ENCODE peak calls at places on chromosomes 4 and X, in seven cellular contexts. X is SK-N-MC, K is HCT116, H is mammary epithelial cell, W is neural progenitor cell, R is astrocyte, T is K562. Y is an unnamed sample.

GRCh38 chrX:134423606-134424005 is 36.4 kb upstream of the HPRT1 start:
- DNase-seq in X (no peak), K (no peak), H (peak; percentile 5), W (no peak), R (peak; percentile 6), T (peak; percentile 11), Y (peak; percentile 36)

GRCh38 chr4:304987-305680 is at the start of gene ZNF732:
- DNase-seq in X (no peak), K (no peak), H (peak; percentile 89), W (no peak), R (peak; percentile 73), T (peak; percentile 9), Y (no peak)

GRCh38 chr4:101039367-101039766 is 308.0 kb downstream of the PPP3CA start:
- DNase-seq in X (no peak), K (peak; percentile 91), H (no peak), W (no peak), R (no peak), T (no peak), Y (no peak)

GRCh38 chrX:101550825-101551767 is 749 bp downstream of the ARMCX1 start:
- DNase-seq in X (no peak), K (no peak), H (peak; percentile 4), W (peak; percentile 72), R (peak; percentile 20), T (peak; percentile 7), Y (peak; percentile 56)

GRCh38 chr4:106584590-106584989 is 216.0 kb upstream of the GIMD1 start:
- DNase-seq in X (no peak), K (no peak), H (no peak), W (no peak), R (peak; percentile 73), T (no peak), Y (peak; percentile 17)

GRCh38 chr4:159024266-159024665 is 78.6 kb upstream of the RAPGEF2 start:
- DNase-seq in X (no peak), K (no peak), H (no peak), W (no peak), R (no peak), T (no peak), Y (peak; percentile 47)

GRCh38 chr4:158821228-158822009 is 52.6 kb downstream of the FNIP2 start:
- DNase-seq in X (no peak), K (no peak), H (no peak), W (no peak), R (peak; percentile 73), T (no peak), Y (no peak)

GRCh38 chr4:118939169-118939779 is 50.6 kb downstream of the SYNPO2 start:
- DNase-seq in X (no peak), K (no peak), H (no peak), W (no peak), R (no peak), T (no peak), Y (no peak)

GRCh38 chr4:109588176-109588575 is 28.1 kb downstream of the MCUB start:
- DNase-seq in X (no peak), K (no peak), H (no peak), W (no peak), R (no peak), T (no peak), Y (no peak)

GRCh38 chr4:52317981-52318380 is 266.9 kb downstream of the SPATA18 start:
- DNase-seq in X (no peak), K (no peak), H (peak; percentile 91), W (no peak), R (no peak), T (no peak), Y (no peak)

GRCh38 chrX:119757979-119758681 is at the start of gene SOWAHD:
- DNase-seq in X (no peak), K (no peak), H (peak; percentile 39), W (peak; percentile 60), R (no peak), T (peak; percentile 60), Y (no peak)

GRCh38 chr4:89024051-89024675 is 32.8 kb downstream of the FAM13A start:
- DNase-seq in X (no peak), K (peak; percentile 65), H (peak; percentile 60), W (peak; percentile 82), R (peak; percentile 51), T (peak; percentile 61), Y (peak; percentile 58)

GRCh38 chr4:83231620-83232056 is 53.0 kb downstream of the COQ2 start:
- DNase-seq in X (no peak), K (no peak), H (peak; percentile 82), W (no peak), R (no peak), T (no peak), Y (no peak)

GRCh38 chrX:13398073-13398823 is 78.4 kb upstream of the ATXN3L start:
- DNase-seq in X (no peak), K (peak; percentile 89), H (peak; percentile 100), W (no peak), R (peak; percentile 100), T (peak; percentile 20), Y (peak; percentile 14)

GRCh38 chr4:4969298-4969697 is 50.0 kb downstream of the CYTL1 start:
- DNase-seq in X (no peak), K (peak; percentile 22), H (peak; percentile 16), W (no peak), R (no peak), T (no peak), Y (no peak)

GRCh38 chr4:128863314-128864075 is 54.0 kb downstream of the JADE1 start:
- DNase-seq in X (peak; percentile 24), K (peak; percentile 42), H (peak; percentile 50), W (peak; percentile 88), R (peak; percentile 51), T (peak; percentile 65), Y (peak; percentile 75)

GRCh38 chrX:15930585-15930984 is 76.0 kb upstream of the AP1S2 start:
- DNase-seq in X (no peak), K (no peak), H (peak; percentile 45), W (peak; percentile 76), R (peak; percentile 32), T (no peak), Y (peak; percentile 71)

GRCh38 chrX:49165901-49166881 is 3.6 kb downstream of the MAGIX start:
- DNase-seq in X (no peak), K (peak; percentile 85), H (peak; percentile 88), W (peak; percentile 89), R (peak; percentile 68), T (peak; percentile 60), Y (peak; percentile 67)

GRCh38 chr4:25233737-25234389 is at the start of gene PI4K2B:
- DNase-seq in X (no peak), K (peak; percentile 76), H (peak; percentile 91), W (peak; percentile 89), R (peak; percentile 42), T (peak; percentile 95), Y (peak; percentile 93)

GRCh38 chrX:54808109-54808604 is 612 bp downstream of the MAGED2 start:
- DNase-seq in X (peak; percentile 8), K (peak; percentile 6), H (no peak), W (peak; percentile 88), R (peak; percentile 22), T (peak; percentile 55), Y (peak; percentile 63)

GRCh38 chr4:98749206-98749605 is 90.8 kb upstream of the TSPAN5 start:
- DNase-seq in X (peak; percentile 91), K (no peak), H (no peak), W (no peak), R (peak; percentile 10), T (no peak), Y (peak; percentile 96)

DNA sequence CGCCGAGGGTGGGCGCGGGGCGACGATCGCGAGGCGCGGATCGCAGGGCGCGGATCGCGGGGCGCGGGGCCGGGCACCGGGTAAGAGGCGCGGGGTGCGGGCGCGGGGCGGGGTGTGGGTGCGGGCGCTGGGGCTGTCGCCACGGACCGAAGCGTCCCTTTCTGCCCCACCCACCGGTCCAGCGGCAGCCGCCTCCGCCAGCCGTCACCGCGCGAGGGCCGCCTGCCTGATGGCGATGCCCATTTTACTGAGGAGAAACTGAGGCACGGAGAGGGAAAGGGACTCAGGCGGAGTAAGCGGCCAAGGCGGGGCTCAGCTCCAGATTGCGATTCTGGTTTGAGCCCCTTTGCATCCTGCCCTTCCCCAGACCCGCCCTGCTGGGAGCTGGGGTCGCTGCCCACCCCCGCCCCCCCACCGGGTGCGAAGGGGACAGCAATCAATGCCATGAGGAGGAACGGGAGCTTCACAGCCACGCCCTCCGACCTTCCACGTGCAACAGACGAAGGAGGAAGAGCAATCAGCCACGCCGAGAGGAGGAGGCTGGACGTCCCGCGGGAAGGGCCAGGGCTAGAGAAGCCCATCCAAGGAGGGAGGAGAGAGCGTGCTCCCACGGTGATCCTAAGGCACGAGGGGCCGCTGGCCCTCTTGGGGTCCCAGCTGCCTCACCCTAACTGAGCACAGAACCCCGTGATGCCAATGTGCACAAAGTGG is 10.9 kb upstream of the MAN2B2 start:
- DNase-seq in X (no peak), K (no peak), H (no peak), W (no peak), R (no peak), T (no peak), Y (no peak)
- H3K4me3 ChIP-seq in X (no peak overlapping the region), K (no peak overlapping the region), H (no peak overlapping the region), W (peak overlapping the region; percentile 34), R (no peak overlapping the region), T (no peak overlapping the region), Y (peak overlapping the region; percentile 23)

GRCh38 chr4:124890522-124890921 is 178.0 kb upstream of the ANKRD50 start:
- DNase-seq in X (no peak), K (no peak), H (no peak), W (no peak), R (peak; percentile 18), T (no peak), Y (no peak)
- TF ChIP-seq EZH2 in X (no peak), K (no peak), H (no peak), W (no peak), R (no peak), T (no peak), Y (no peak)

GRCh38 chr4:153151535-153152452 is 52.4 kb upstream of the TRIM2 start:
- DNase-seq in X (no peak), K (no peak), H (peak; percentile 19), W (peak; percentile 97), R (peak; percentile 50), T (peak; percentile 48), Y (peak; percentile 88)
- H3K4me3 ChIP-seq in X (peak overlapping the region; percentile 96), K (peak overlapping the region; percentile 38), H (no peak overlapping the region), W (peak overlapping the region; percentile 55), R (peak overlapping the region; percentile 77), T (no peak overlapping the region), Y (peak overlapping the region; percentile 58)

GRCh38 chr4:1556541-1557220 is 127.4 kb downstream of the FAM53A start:
- DNase-seq in X (no peak), K (no peak), H (no peak), W (peak; percentile 51), R (no peak), T (no peak), Y (no peak)

GRCh38 chr4:1554876-1555265 is 129.2 kb downstream of the FAM53A start:
- DNase-seq in X (no peak), K (no peak), H (no peak), W (no peak), R (no peak), T (no peak), Y (no peak)

GRCh38 chr4:1554246-1554875 is 129.8 kb downstream of the FAM53A start:
- DNase-seq in X (no peak), K (no peak), H (no peak), W (no peak), R (no peak), T (no peak), Y (no peak)

GRCh38 chr4:1558205-1558604 is 125.9 kb downstream of the FAM53A start:
- DNase-seq in X (no peak), K (no peak), H (no peak), W (no peak), R (no peak), T (no peak), Y (no peak)

DNA sequence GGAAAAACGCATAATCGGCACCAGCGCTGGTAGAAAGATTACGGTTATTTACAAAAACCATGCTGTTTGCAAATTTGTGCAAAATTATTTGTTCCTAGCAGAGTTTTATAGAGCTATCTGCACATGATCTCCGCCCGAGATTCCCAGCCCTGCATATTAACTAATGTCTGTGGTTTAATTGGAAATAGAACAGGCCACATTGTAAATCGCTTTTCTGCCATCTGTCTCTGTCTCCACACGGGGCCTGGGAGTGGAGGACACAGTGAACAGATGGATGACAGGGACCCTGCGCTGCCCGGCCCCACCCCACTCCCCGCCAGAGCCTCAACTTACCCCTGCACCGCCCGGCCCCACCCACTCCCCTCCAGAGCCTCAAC is 126.9 kb downstream of the FAM53A start:
- DNase-seq in X (no peak), K (no peak), H (no peak), W (no peak), R (no peak), T (no peak), Y (no peak)
- TF ChIP-seq EZH2 in X (no peak), K (no peak), H (no peak), W (peak; percentile 11), R (no peak), T (no peak), Y (no peak)

Y was measured in A673.